ENCODE peak calls at places on chromosomes 11 and 22, in seven cellular contexts. B is lung, F is colonic mucosa, J is K562, E is fibroblast of mammary gland, A is PC-9, M is epithelial cell of esophagus. D is an unnamed sample.

GRCh38 chr11:6992026-6992425 is 28.1 kb downstream of the ZNF214 start:
- DNase-seq in B (no peak), F (no peak), J (no peak), E (peak), A (no peak), M (peak), D (no peak)

GRCh38 chr11:85589373-85589772 is 37.8 kb downstream of the DLG2 start:
- DNase-seq in B (no peak), F (no peak), J (no peak), E (no peak), A (no peak), M (peak), D (no peak)

GRCh38 chr11:10925149-10925926 is 67.5 kb upstream of the ZBED5 start:
- DNase-seq in B (no peak), F (no peak), J (no peak), E (no peak), A (peak), M (peak), D (no peak)

GRCh38 chr11:102452461-102453285 is at the start of gene TMEM123:
- DNase-seq in B (peak), F (peak), J (peak), E (peak), A (peak), M (peak), D (peak)

GRCh38 chr22:50621491-50621880 is 6.5 kb downstream of the ARSA start:
- DNase-seq in B (no peak), F (no peak), J (no peak), E (no peak), A (no peak), M (no peak), D (peak)

GRCh38 chr11:75203641-75204011 is 36.9 kb upstream of the TPBGL start:
- DNase-seq in B (no peak), F (no peak), J (no peak), E (no peak), A (no peak), M (no peak), D (no peak)

GRCh38 chr11:28679795-28680194 is 571.6 kb downstream of the METTL15 start:
- DNase-seq in B (no peak), F (no peak), J (no peak), E (peak), A (no peak), M (no peak), D (no peak)

GRCh38 chr11:96390403-96390830 is 604 bp downstream of the JRKL start:
- DNase-seq in B (no peak), F (no peak), J (no peak), E (peak), A (no peak), M (no peak), D (no peak)

GRCh38 chr11:71447791-71448256 is 369 bp downstream of the DHCR7 start:
- DNase-seq in B (peak), F (peak), J (peak), E (no peak), A (no peak), M (peak), D (peak)

GRCh38 chr11:789951-790350 is at the start of gene CEND1:
- DNase-seq in B (no peak), F (no peak), J (peak), E (peak), A (no peak), M (peak), D (peak)

GRCh38 chr22:21012446-21013407 is 2.2 kb upstream of the P2RX6 start:
- DNase-seq in B (no peak), F (no peak), J (no peak), E (no peak), A (no peak), M (no peak), D (no peak)

GRCh38 chr11:65224939-65225283 is 36.9 kb upstream of the POLA2 start:
- DNase-seq in B (peak), F (no peak), J (peak), E (peak), A (peak), M (peak), D (no peak)

GRCh38 chr11:90753546-90753945 is 530.7 kb upstream of the CHORDC1 start:
- DNase-seq in B (no peak), F (no peak), J (no peak), E (no peak), A (no peak), M (no peak), D (no peak)

GRCh38 chr11:108562746-108563581 is 30.6 kb downstream of the EXPH5 start:
- DNase-seq in B (no peak), F (no peak), J (no peak), E (no peak), A (peak), M (peak), D (no peak)

GRCh38 chr11:69380921-69381581 is 87.1 kb downstream of the MYEOV start:
- DNase-seq in B (no peak), F (no peak), J (no peak), E (no peak), A (peak), M (no peak), D (no peak)

GRCh38 chr11:69896250-69896649 is 77.0 kb upstream of the FGF3 start:
- DNase-seq in B (no peak), F (no peak), J (no peak), E (no peak), A (peak), M (no peak), D (no peak)

GRCh38 chr11:35515224-35515623 is 10.2 kb downstream of the PAMR1 start:
- DNase-seq in B (no peak), F (no peak), J (no peak), E (peak), A (peak), M (peak), D (no peak)

GRCh38 chr11:68008381-68009337 is 1.5 kb upstream of the ALDH3B1 start:
- DNase-seq in B (peak), F (peak), J (no peak), E (no peak), A (no peak), M (peak), D (no peak)

GRCh38 chr11:44623321-44623715 is 57.9 kb downstream of the CD82 start:
- DNase-seq in B (peak), F (peak), J (no peak), E (no peak), A (no peak), M (no peak), D (no peak)

GRCh38 chr11:30683176-30683575 is 97.0 kb upstream of the MPPED2 start:
- DNase-seq in B (no peak), F (no peak), J (no peak), E (no peak), A (no peak), M (peak), D (no peak)

GRCh38 chr11:3000032-3000961 is 8.2 kb upstream of the NAP1L4 start:
- DNase-seq in B (no peak), F (no peak), J (no peak), E (peak), A (no peak), M (peak), D (no peak)

GRCh38 chr22:49396817-49397216 is 430.9 kb downstream of the BRD1 start:
- DNase-seq in B (no peak), F (no peak), J (no peak), E (no peak), A (no peak), M (no peak), D (no peak)

GRCh38 chr11:27171391-27171790 is 130.8 kb downstream of the BBOX1 start:
- DNase-seq in B (no peak), F (no peak), J (no peak), E (peak), A (no peak), M (peak), D (no peak)

GRCh38 chr11:110295487-110296225 is 758 bp downstream of the RDX start:
- DNase-seq in B (peak), F (peak), J (peak), E (peak), A (peak), M (peak), D (peak)

GRCh38 chr11:105937738-105938137 is 84.3 kb downstream of the MSANTD4 start:
- DNase-seq in B (no peak), F (no peak), J (no peak), E (peak), A (no peak), M (no peak), D (no peak)

GRCh38 chr11:68329496-68329895 is 17.1 kb downstream of the LRP5 start:
- DNase-seq in B (no peak), F (no peak), J (no peak), E (no peak), A (no peak), M (no peak), D (no peak)

GRCh38 chr11:369336-370018 is at the start of gene B4GALNT4:
- DNase-seq in B (no peak), F (no peak), J (peak), E (no peak), A (no peak), M (peak), D (no peak)

GRCh38 chr11:47987781-47988180 is 7.4 kb downstream of the PTPRJ start:
- DNase-seq in B (no peak), F (peak), J (no peak), E (no peak), A (no peak), M (no peak), D (no peak)

GRCh38 chr11:2645779-2646118 is 54.0 kb downstream of the KCNQ1OT1 start:
- DNase-seq in B (no peak), F (no peak), J (no peak), E (no peak), A (no peak), M (no peak), D (no peak)

GRCh38 chr11:8389034-8389996 is 125.6 kb upstream of the LMO1 start:
- DNase-seq in B (no peak), F (no peak), J (no peak), E (no peak), A (no peak), M (no peak), D (no peak)

GRCh38 chr11:122751298-122752070 is 86.8 kb upstream of the CRTAM start:
- DNase-seq in B (no peak), F (no peak), J (no peak), E (peak), A (no peak), M (peak), D (no peak)

GRCh38 chr22:35844886-35845285 is 127.2 kb downstream of the APOL5 start:
- DNase-seq in B (no peak), F (peak), J (no peak), E (no peak), A (no peak), M (no peak), D (no peak)

GRCh38 chr22:48902001-48902869 is 925.4 kb downstream of the BRD1 start:
- DNase-seq in B (no peak), F (no peak), J (no peak), E (no peak), A (no peak), M (no peak), D (no peak)

GRCh38 chr11:57103899-57104605 is 77.7 kb upstream of the LRRC55 start:
- DNase-seq in B (peak), F (no peak), J (no peak), E (no peak), A (no peak), M (no peak), D (no peak)

GRCh38 chr11:95111923-95112540 is 22.4 kb downstream of the ENDOD1 start:
- DNase-seq in B (no peak), F (no peak), J (no peak), E (no peak), A (peak), M (peak), D (no peak)

GRCh38 chr11:102047305-102047924 is at the start of gene CFAP300:
- DNase-seq in B (peak), F (peak), J (peak), E (peak), A (no peak), M (peak), D (peak)

GRCh38 chr11:95485115-95485900 is 254.3 kb upstream of the SESN3 start:
- DNase-seq in B (no peak), F (no peak), J (no peak), E (peak), A (no peak), M (peak), D (no peak)

GRCh38 chr22:28759861-28760560 is 12.5 kb upstream of the CCDC117 start:
- DNase-seq in B (no peak), F (no peak), J (no peak), E (no peak), A (peak), M (peak), D (peak)
- H3K4me3 ChIP-seq in B (no peak), F (no peak), J (no peak), E (no peak), A (no peak), M (no peak), D (peak)

GRCh38 chr11:34495724-34496377 is 17.7 kb downstream of the ELF5 start:
- DNase-seq in B (peak), F (no peak), J (no peak), E (no peak), A (peak), M (peak), D (no peak)
- H3K4me3 ChIP-seq in B (no peak), F (no peak), J (no peak), E (no peak), A (no peak), M (no peak), D (no peak)

GRCh38 chr11:128291043-128291442 is 296.3 kb downstream of the ETS1 start:
- DNase-seq in B (no peak), F (no peak), J (no peak), E (no peak), A (no peak), M (no peak), D (peak)
- H3K4me3 ChIP-seq in B (no peak), F (no peak), J (no peak), E (no peak), A (no peak), M (no peak), D (peak)

GRCh38 chr11:16596231-16596630 is 142.2 kb upstream of the C11orf58 start:
- DNase-seq in B (no peak), F (no peak), J (peak), E (no peak), A (no peak), M (no peak), D (no peak)
- H3K4me3 ChIP-seq in B (no peak), F (no peak), J (no peak), E (no peak), A (no peak), M (no peak), D (no peak)

GRCh38 chr11:77082838-77083552 is 16.2 kb downstream of the CAPN5 start:
- DNase-seq in B (no peak), F (no peak), J (no peak), E (peak), A (no peak), M (no peak), D (no peak)

GRCh38 chr11:77085652-77086051 is 17.0 kb upstream of the OMP start:
- DNase-seq in B (no peak), F (no peak), J (no peak), E (no peak), A (no peak), M (no peak), D (no peak)

GRCh38 chr11:77081976-77082836 is 15.4 kb downstream of the CAPN5 start:
- DNase-seq in B (no peak), F (no peak), J (no peak), E (no peak), A (no peak), M (no peak), D (no peak)

GRCh38 chr11:77084581-77085191 is 17.9 kb downstream of the CAPN5 start:
- DNase-seq in B (no peak), F (no peak), J (no peak), E (no peak), A (no peak), M (no peak), D (no peak)

DNA sequence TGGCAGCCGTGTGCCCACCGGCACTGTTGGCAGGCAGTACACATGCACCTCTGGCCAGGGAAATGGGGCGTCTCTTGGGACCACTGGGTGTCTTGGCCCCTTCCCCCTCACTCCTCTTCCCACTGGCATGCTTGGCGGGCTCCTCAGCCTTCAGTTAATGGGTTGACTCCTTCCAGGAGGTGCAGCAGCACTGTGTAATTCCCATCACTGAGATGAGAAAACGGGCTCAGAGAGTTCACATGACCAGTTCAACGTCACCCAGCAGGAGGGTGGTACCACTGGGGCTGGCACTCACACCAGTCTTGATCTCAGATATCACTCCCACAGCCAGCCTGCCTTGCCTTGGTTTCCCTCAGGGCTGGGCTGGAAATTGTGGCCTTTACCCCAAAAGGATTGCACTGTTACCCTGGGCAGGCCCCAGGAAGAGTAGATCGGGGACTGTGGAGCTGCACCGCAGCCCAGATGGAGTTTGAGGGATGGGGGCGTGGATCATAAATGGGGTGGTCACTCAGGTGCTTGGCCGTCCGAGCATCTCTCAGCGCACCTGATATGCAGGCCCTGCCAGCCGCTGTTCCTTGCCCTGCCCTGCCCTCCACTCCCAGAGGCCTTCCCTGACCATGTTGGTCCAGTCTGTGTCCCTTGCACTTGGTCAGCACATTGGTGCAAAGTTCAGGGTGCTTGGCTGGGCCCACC is 16.9 kb downstream of the CAPN5 start:
- DNase-seq in B (no peak), F (no peak), J (no peak), E (no peak), A (no peak), M (no peak), D (no peak)
- H3K4me3 ChIP-seq in B (no peak), F (no peak), J (no peak), E (no peak), A (no peak), M (no peak), D (no peak)